ENCODE peak calls at places on chromosomes 16 and 17, in six cellular contexts. C is SK-N-SH, A is GM12878, T is K562, S is HepG2, F is H1. O is an unnamed sample.

GRCh38 chr16:894841-895240 is 75.9 kb downstream of the LMF1 start:
- DNase-seq in C (peak), A (no peak), T (peak), S (no peak), F (no peak), O (no peak)

GRCh38 chr17:67400193-67400592 is 23.1 kb downstream of the PITPNC1 start:
- DNase-seq in C (no peak), A (no peak), T (no peak), S (no peak), F (no peak), O (peak)

GRCh38 chr17:81740395-81740961 is 28.4 kb downstream of the SLC25A10 start:
- DNase-seq in C (no peak), A (no peak), T (peak), S (no peak), F (no peak), O (no peak)

GRCh38 chr16:85389679-85390470 is 223.2 kb upstream of the GSE1 start:
- DNase-seq in C (no peak), A (no peak), T (no peak), S (no peak), F (no peak), O (no peak)

GRCh38 chr16:63983401-63983800 is 1138.5 kb downstream of the CDH11 start:
- DNase-seq in C (no peak), A (no peak), T (no peak), S (no peak), F (no peak), O (no peak)

GRCh38 chr17:41734139-41734948 is at the start of gene HAP1:
- DNase-seq in C (peak), A (no peak), T (no peak), S (no peak), F (peak), O (no peak)

GRCh38 chr17:4944163-4944553 is 4.1 kb downstream of the RNF167 start:
- DNase-seq in C (no peak), A (no peak), T (no peak), S (no peak), F (no peak), O (no peak)

GRCh38 chr16:84029297-84030096 is 13.1 kb downstream of the SLC38A8 start:
- DNase-seq in C (no peak), A (no peak), T (no peak), S (no peak), F (no peak), O (peak)

GRCh38 chr16:72829846-72830620 is 217.9 kb downstream of the ZFHX3 start:
- DNase-seq in C (no peak), A (no peak), T (no peak), S (no peak), F (no peak), O (no peak)

GRCh38 chr17:61337247-61337812 is 62.3 kb upstream of the TBX2 start:
- DNase-seq in C (no peak), A (no peak), T (no peak), S (no peak), F (no peak), O (no peak)

GRCh38 chr16:59470556-59470955 is 736.4 kb upstream of the GOT2 start:
- DNase-seq in C (no peak), A (no peak), T (no peak), S (no peak), F (no peak), O (no peak)

GRCh38 chr17:9833922-9834321 is 8.2 kb downstream of the GLP2R start:
- DNase-seq in C (no peak), A (no peak), T (no peak), S (no peak), F (no peak), O (no peak)
- H3K27ac ChIP-seq in C (no peak), A (no peak), T (no peak), S (no peak), F (no peak), O (no peak)

DNA sequence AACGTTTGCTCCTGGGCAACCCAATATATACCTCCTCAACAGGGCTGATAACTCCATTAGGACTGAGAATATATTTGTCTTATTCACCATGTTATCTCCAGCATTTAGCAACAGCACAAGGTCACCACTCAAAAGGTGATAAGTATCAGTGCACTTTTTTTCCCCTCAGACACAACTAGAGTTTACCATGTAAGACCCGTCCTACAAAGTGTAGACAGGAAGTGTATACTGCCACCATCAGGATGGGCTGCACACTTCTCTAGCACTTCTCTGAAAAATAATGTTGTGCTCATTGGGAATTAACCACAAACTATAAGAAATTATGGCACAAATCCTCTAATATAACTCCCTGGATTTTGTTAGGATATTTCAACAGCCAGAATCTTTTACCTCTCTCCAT is 5.7 kb upstream of the VAT1L start:
- DNase-seq in C (peak), A (no peak), T (no peak), S (peak), F (no peak), O (peak)
- TF ChIP-seq GABPA in C (no peak), A (no peak), T (no peak), S (no peak), F (no peak), O (no peak)

GRCh38 chr16:77993111-77993571 is 29.2 kb upstream of the CLEC3A start:
- DNase-seq in C (no peak), A (no peak), T (no peak), S (no peak), F (no peak), O (no peak)

GRCh38 chr16:77991701-77992100 is 30.6 kb upstream of the CLEC3A start:
- DNase-seq in C (no peak), A (no peak), T (no peak), S (no peak), F (no peak), O (no peak)

GRCh38 chr16:77993586-77993985 is 28.8 kb upstream of the CLEC3A start:
- DNase-seq in C (no peak), A (no peak), T (no peak), S (no peak), F (no peak), O (no peak)

GRCh38 chr16:77986021-77986420 is 36.3 kb upstream of the CLEC3A start:
- DNase-seq in C (no peak), A (no peak), T (no peak), S (no peak), F (no peak), O (no peak)

GRCh38 chr16:77987772-77988171 is 34.6 kb upstream of the CLEC3A start:
- DNase-seq in C (no peak), A (no peak), T (no peak), S (no peak), F (no peak), O (no peak)
- H3K27ac ChIP-seq in C (no peak), A (no peak), T (no peak), S (no peak), F (no peak), O (no peak)

DNA sequence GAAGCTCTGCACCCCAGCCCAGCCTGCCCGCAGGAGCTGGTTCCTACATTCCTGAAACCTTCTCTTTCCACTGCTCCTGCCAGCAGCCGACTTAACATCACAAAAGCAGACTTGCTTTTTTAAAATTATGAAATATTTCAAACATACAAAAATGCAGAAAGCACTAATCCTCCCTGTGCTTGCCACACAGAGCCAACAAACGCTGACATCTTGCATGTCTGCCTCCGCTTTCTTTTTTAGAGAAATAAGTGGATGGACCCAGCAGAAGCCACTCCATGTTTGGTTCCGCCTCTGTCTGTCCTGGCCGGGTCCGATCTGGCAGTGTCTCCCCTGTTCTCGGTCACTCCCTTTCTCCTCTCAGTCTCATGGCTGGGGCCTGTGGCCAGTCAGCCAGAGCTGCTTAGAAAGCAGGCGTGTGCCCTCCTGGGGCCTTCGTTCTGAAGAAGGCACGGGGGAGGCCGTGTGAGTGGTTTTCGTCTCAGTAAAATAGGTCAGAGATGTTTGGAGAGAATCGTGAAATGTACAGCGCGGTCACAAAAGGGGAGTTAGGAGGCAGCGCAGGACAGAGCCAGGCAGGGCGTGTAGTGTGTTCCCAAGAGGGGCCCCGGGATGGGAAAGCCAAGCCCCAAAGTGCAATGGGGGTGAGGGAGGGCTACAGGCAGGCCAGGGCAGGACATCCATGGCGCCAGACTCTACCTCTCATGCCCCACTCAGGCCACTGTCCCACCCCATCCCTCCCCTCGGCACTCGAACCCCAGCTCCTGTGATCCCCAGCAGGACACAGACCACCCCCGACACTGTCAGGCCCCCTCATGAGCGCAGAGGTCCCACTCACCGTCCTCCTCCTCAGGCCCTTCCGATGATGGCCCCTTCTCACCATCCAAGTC is 23.2 kb downstream of the MXRA7 start:
- DNase-seq in C (no peak), A (no peak), T (no peak), S (no peak), F (no peak), O (no peak)
- TF ChIP-seq GABPA in C (no peak), A (no peak), T (no peak), S (no peak), F (no peak), O (no peak)

DNA sequence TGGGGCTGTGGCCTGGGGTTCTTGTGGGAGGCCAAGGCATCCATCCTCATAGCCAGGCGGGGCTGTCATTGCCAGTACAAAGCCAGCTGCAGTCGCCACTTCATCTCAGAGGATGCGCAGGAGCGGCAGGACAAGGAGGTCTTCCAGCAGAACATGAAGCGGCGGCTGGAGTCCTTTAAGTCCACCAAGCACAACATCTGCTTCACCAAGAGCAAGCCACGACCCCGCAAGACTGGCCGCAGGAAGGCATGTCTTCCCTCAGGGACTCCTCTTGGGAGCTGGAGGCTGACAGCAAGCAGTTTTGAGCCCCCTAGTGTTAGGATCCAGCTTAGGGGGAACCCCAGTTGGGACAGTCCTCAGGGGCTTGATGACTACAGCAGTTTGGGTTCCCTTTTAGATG is 15.1 kb upstream of the PLEKHG4 start:
- DNase-seq in C (no peak), A (no peak), T (no peak), S (no peak), F (no peak), O (no peak)
- H3K27ac ChIP-seq in C (no peak), A (no peak), T (no peak), S (no peak), F (no peak), O (no peak)

GRCh38 chr16:87877942-87878507 is 8.7 kb upstream of the SLC7A5 start:
- DNase-seq in C (no peak), A (no peak), T (no peak), S (no peak), F (no peak), O (no peak)
- TF ChIP-seq GABPA in C (no peak), A (no peak), T (no peak), S (no peak), F (no peak), O (no peak)

GRCh38 chr17:79115487-79115886 is 40.9 kb downstream of the ENGASE start:
- DNase-seq in C (no peak), A (no peak), T (no peak), S (no peak), F (no peak), O (no peak)
- H3K27ac ChIP-seq in C (no peak), A (no peak), T (no peak), S (no peak), F (no peak), O (no peak)